ENCODE peak calls at places on chromosome 2, in six cellular contexts. One of them, this sample, is unnamed. For H3K9me3, the result is how much of the 10 kb centered on the place peaks cover.

GRCh38 chr2:158743899-158744298 is 51.2 kb upstream of the DAPL1 start:
- DNase-seq in fibroblast of lung: no peak
- DNase-seq in mammary epithelial cell: no peak
- DNase-seq in pancreas: no peak
- DNase-seq in heart left ventricle: no peak
- DNase-seq in left ventricle myocardium inferior: no peak
- DNase-seq in this sample: no peak

GRCh38 chr2:10871978-10872377 is 39.8 kb upstream of the KCNF1 start:
- DNase-seq in heart left ventricle: no peak
- DNase-seq in fibroblast of lung: no peak
- DNase-seq in mammary epithelial cell: no peak
- DNase-seq in left ventricle myocardium inferior: no peak
- DNase-seq in pancreas: no peak
- DNase-seq in this sample: no peak

GRCh38 chr2:241868661-241869081 is 858 bp upstream of the RTP5 start:
- DNase-seq in heart left ventricle: peak
- DNase-seq in left ventricle myocardium inferior: peak
- DNase-seq in pancreas: no peak
- DNase-seq in mammary epithelial cell: no peak
- DNase-seq in fibroblast of lung: no peak
- DNase-seq in this sample: no peak

GRCh38 chr2:67917332-67918054 is 145.3 kb downstream of the C1D start:
- DNase-seq in fibroblast of lung: peak
- DNase-seq in pancreas: no peak
- DNase-seq in mammary epithelial cell: peak
- DNase-seq in heart left ventricle: no peak
- DNase-seq in left ventricle myocardium inferior: no peak
- DNase-seq in this sample: no peak

GRCh38 chr2:191942114-191943103 is 95.5 kb upstream of the CAVIN2 start:
- DNase-seq in mammary epithelial cell: peak
- DNase-seq in pancreas: no peak
- DNase-seq in fibroblast of lung: peak
- DNase-seq in heart left ventricle: no peak
- DNase-seq in left ventricle myocardium inferior: no peak
- DNase-seq in this sample: no peak

GRCh38 chr2:23111263-23111662 is 273.7 kb upstream of the KLHL29 start:
- DNase-seq in left ventricle myocardium inferior: no peak
- DNase-seq in pancreas: no peak
- DNase-seq in fibroblast of lung: no peak
- DNase-seq in heart left ventricle: no peak
- DNase-seq in mammary epithelial cell: no peak
- DNase-seq in this sample: no peak

GRCh38 chr2:118290436-118291004 is 202.2 kb downstream of the INSIG2 start:
- DNase-seq in left ventricle myocardium inferior: no peak
- DNase-seq in heart left ventricle: no peak
- DNase-seq in mammary epithelial cell: no peak
- DNase-seq in fibroblast of lung: no peak
- DNase-seq in pancreas: no peak
- DNase-seq in this sample: no peak

GRCh38 chr2:134718956-134719814 is at the start of gene TMEM163:
- DNase-seq in fibroblast of lung: no peak
- DNase-seq in heart left ventricle: no peak
- DNase-seq in left ventricle myocardium inferior: no peak
- DNase-seq in mammary epithelial cell: no peak
- DNase-seq in pancreas: peak
- DNase-seq in this sample: no peak

GRCh38 chr2:220025207-220025606 is 397.8 kb downstream of the SLC4A3 start:
- DNase-seq in heart left ventricle: no peak
- DNase-seq in pancreas: no peak
- DNase-seq in fibroblast of lung: no peak
- DNase-seq in mammary epithelial cell: no peak
- DNase-seq in left ventricle myocardium inferior: no peak
- DNase-seq in this sample: no peak

GRCh38 chr2:69122271-69122670 is 109.3 kb downstream of the ANTXR1 start:
- DNase-seq in mammary epithelial cell: peak
- DNase-seq in heart left ventricle: no peak
- DNase-seq in pancreas: no peak
- DNase-seq in fibroblast of lung: peak
- DNase-seq in left ventricle myocardium inferior: no peak
- DNase-seq in this sample: no peak

GRCh38 chr2:160984426-160985077 is 175.7 kb upstream of the TANK start:
- DNase-seq in pancreas: no peak
- DNase-seq in left ventricle myocardium inferior: peak
- DNase-seq in mammary epithelial cell: no peak
- DNase-seq in fibroblast of lung: no peak
- DNase-seq in heart left ventricle: no peak
- DNase-seq in this sample: no peak

GRCh38 chr2:58571181-58571852 is 330.2 kb upstream of the FANCL start:
- DNase-seq in heart left ventricle: no peak
- DNase-seq in left ventricle myocardium inferior: no peak
- DNase-seq in fibroblast of lung: peak
- DNase-seq in mammary epithelial cell: peak
- DNase-seq in pancreas: no peak
- DNase-seq in this sample: peak

GRCh38 chr2:47488870-47489584 is 86.1 kb downstream of the MSH2 start:
- DNase-seq in left ventricle myocardium inferior: no peak
- DNase-seq in pancreas: no peak
- DNase-seq in heart left ventricle: no peak
- DNase-seq in mammary epithelial cell: peak
- DNase-seq in fibroblast of lung: peak
- DNase-seq in this sample: no peak

GRCh38 chr2:238808761-238809160 is 39.1 kb upstream of the TWIST2 start:
- DNase-seq in heart left ventricle: no peak
- DNase-seq in fibroblast of lung: no peak
- DNase-seq in left ventricle myocardium inferior: no peak
- DNase-seq in mammary epithelial cell: no peak
- DNase-seq in pancreas: no peak
- DNase-seq in this sample: no peak

GRCh38 chr2:31384351-31384750 is 30.2 kb downstream of the XDH start:
- DNase-seq in mammary epithelial cell: peak
- DNase-seq in pancreas: no peak
- DNase-seq in heart left ventricle: no peak
- DNase-seq in left ventricle myocardium inferior: no peak
- DNase-seq in fibroblast of lung: peak
- DNase-seq in this sample: peak

GRCh38 chr2:182245963-182246362 is 180.9 kb downstream of the PDE1A start:
- DNase-seq in left ventricle myocardium inferior: no peak
- DNase-seq in mammary epithelial cell: peak
- DNase-seq in fibroblast of lung: no peak
- DNase-seq in pancreas: no peak
- DNase-seq in heart left ventricle: no peak
- DNase-seq in this sample: no peak

GRCh38 chr2:167128130-167128529 is 239.8 kb downstream of the XIRP2 start:
- DNase-seq in pancreas: no peak
- DNase-seq in fibroblast of lung: no peak
- DNase-seq in heart left ventricle: no peak
- DNase-seq in mammary epithelial cell: no peak
- DNase-seq in left ventricle myocardium inferior: no peak
- DNase-seq in this sample: no peak

GRCh38 chr2:237663517-237663916 is 36.1 kb downstream of the LRRFIP1 start:
- DNase-seq in fibroblast of lung: peak
- DNase-seq in pancreas: no peak
- DNase-seq in left ventricle myocardium inferior: no peak
- DNase-seq in heart left ventricle: no peak
- DNase-seq in mammary epithelial cell: no peak
- DNase-seq in this sample: no peak

GRCh38 chr2:1756456-1756855 is 12.1 kb upstream of the PXDN start:
- DNase-seq in heart left ventricle: no peak
- DNase-seq in fibroblast of lung: no peak
- DNase-seq in pancreas: no peak
- DNase-seq in mammary epithelial cell: no peak
- DNase-seq in left ventricle myocardium inferior: no peak
- DNase-seq in this sample: no peak

GRCh38 chr2:171924170-171924942 is 2.1 kb downstream of the HAT1 start:
- DNase-seq in fibroblast of lung: no peak
- DNase-seq in heart left ventricle: no peak
- DNase-seq in left ventricle myocardium inferior: no peak
- DNase-seq in mammary epithelial cell: no peak
- DNase-seq in pancreas: no peak
- DNase-seq in this sample: no peak
- H3K4me3 ChIP-seq in fibroblast of lung: no peak
- H3K4me3 ChIP-seq in heart left ventricle: no peak
- H3K4me3 ChIP-seq in left ventricle myocardium inferior: no peak
- H3K4me3 ChIP-seq in mammary epithelial cell: no peak
- H3K4me3 ChIP-seq in pancreas: no peak
- H3K4me3 ChIP-seq in this sample: no peak

GRCh38 chr2:82968381-82968780 is 1490.7 kb downstream of the SUCLG1 start:
- DNase-seq in heart left ventricle: no peak
- DNase-seq in fibroblast of lung: peak
- DNase-seq in mammary epithelial cell: no peak
- DNase-seq in left ventricle myocardium inferior: no peak
- DNase-seq in pancreas: no peak
- DNase-seq in this sample: no peak
- H3K9me3 ChIP-seq in heart left ventricle: under half
- H3K9me3 ChIP-seq in fibroblast of lung: under half
- H3K9me3 ChIP-seq in mammary epithelial cell: under half
- H3K9me3 ChIP-seq in left ventricle myocardium inferior: under half
- H3K9me3 ChIP-seq in pancreas: under half
- H3K9me3 ChIP-seq in this sample: under half

GRCh38 chr2:74080346-74080745 is 67.4 kb downstream of the BOLA3 start:
- DNase-seq in mammary epithelial cell: no peak
- DNase-seq in pancreas: no peak
- DNase-seq in fibroblast of lung: peak
- DNase-seq in left ventricle myocardium inferior: no peak
- DNase-seq in heart left ventricle: no peak
- DNase-seq in this sample: no peak
- H3K4me3 ChIP-seq in mammary epithelial cell: no peak
- H3K4me3 ChIP-seq in pancreas: no peak
- H3K4me3 ChIP-seq in fibroblast of lung: no peak
- H3K4me3 ChIP-seq in left ventricle myocardium inferior: no peak
- H3K4me3 ChIP-seq in heart left ventricle: no peak
- H3K4me3 ChIP-seq in this sample: no peak

GRCh38 chr2:173299764-173300163 is 54.9 kb upstream of the CDCA7 start:
- DNase-seq in pancreas: no peak
- DNase-seq in fibroblast of lung: no peak
- DNase-seq in left ventricle myocardium inferior: no peak
- DNase-seq in mammary epithelial cell: no peak
- DNase-seq in heart left ventricle: no peak
- DNase-seq in this sample: no peak

GRCh38 chr2:173298536-173299097 is 56.1 kb upstream of the CDCA7 start:
- DNase-seq in left ventricle myocardium inferior: no peak
- DNase-seq in heart left ventricle: no peak
- DNase-seq in mammary epithelial cell: no peak
- DNase-seq in pancreas: no peak
- DNase-seq in fibroblast of lung: peak
- DNase-seq in this sample: no peak

GRCh38 chr2:173300458-173300857 is 54.2 kb upstream of the CDCA7 start:
- DNase-seq in heart left ventricle: no peak
- DNase-seq in left ventricle myocardium inferior: no peak
- DNase-seq in mammary epithelial cell: no peak
- DNase-seq in pancreas: no peak
- DNase-seq in fibroblast of lung: no peak
- DNase-seq in this sample: no peak

GRCh38 chr2:173291412-173291811 is 63.3 kb upstream of the CDCA7 start:
- DNase-seq in fibroblast of lung: no peak
- DNase-seq in mammary epithelial cell: peak
- DNase-seq in pancreas: no peak
- DNase-seq in left ventricle myocardium inferior: no peak
- DNase-seq in heart left ventricle: no peak
- DNase-seq in this sample: no peak

GRCh38 chr2:173296235-173296634 is 58.4 kb upstream of the CDCA7 start:
- DNase-seq in heart left ventricle: no peak
- DNase-seq in left ventricle myocardium inferior: no peak
- DNase-seq in pancreas: no peak
- DNase-seq in mammary epithelial cell: peak
- DNase-seq in fibroblast of lung: no peak
- DNase-seq in this sample: no peak
- H3K9me3 ChIP-seq in heart left ventricle: under half
- H3K9me3 ChIP-seq in left ventricle myocardium inferior: half or more
- H3K9me3 ChIP-seq in pancreas: under half
- H3K9me3 ChIP-seq in mammary epithelial cell: under half
- H3K9me3 ChIP-seq in fibroblast of lung: under half
- H3K9me3 ChIP-seq in this sample: under half

GRCh38 chr2:72827495-72827894 is 1.7 kb upstream of the EXOC6B start:
- DNase-seq in mammary epithelial cell: no peak
- DNase-seq in heart left ventricle: no peak
- DNase-seq in pancreas: no peak
- DNase-seq in left ventricle myocardium inferior: no peak
- DNase-seq in fibroblast of lung: no peak
- DNase-seq in this sample: no peak

GRCh38 chr2:72828840-72829507 is 3.1 kb upstream of the EXOC6B start:
- DNase-seq in mammary epithelial cell: no peak
- DNase-seq in pancreas: no peak
- DNase-seq in fibroblast of lung: peak
- DNase-seq in left ventricle myocardium inferior: no peak
- DNase-seq in heart left ventricle: no peak
- DNase-seq in this sample: no peak

GRCh38 chr2:72827999-72828646 is 2.3 kb upstream of the EXOC6B start:
- DNase-seq in fibroblast of lung: peak
- DNase-seq in left ventricle myocardium inferior: no peak
- DNase-seq in mammary epithelial cell: peak
- DNase-seq in heart left ventricle: no peak
- DNase-seq in pancreas: no peak
- DNase-seq in this sample: no peak

GRCh38 chr2:72833084-72833714 is 7.4 kb upstream of the EXOC6B start:
- DNase-seq in pancreas: no peak
- DNase-seq in heart left ventricle: no peak
- DNase-seq in fibroblast of lung: no peak
- DNase-seq in mammary epithelial cell: no peak
- DNase-seq in left ventricle myocardium inferior: no peak
- DNase-seq in this sample: no peak

DNA sequence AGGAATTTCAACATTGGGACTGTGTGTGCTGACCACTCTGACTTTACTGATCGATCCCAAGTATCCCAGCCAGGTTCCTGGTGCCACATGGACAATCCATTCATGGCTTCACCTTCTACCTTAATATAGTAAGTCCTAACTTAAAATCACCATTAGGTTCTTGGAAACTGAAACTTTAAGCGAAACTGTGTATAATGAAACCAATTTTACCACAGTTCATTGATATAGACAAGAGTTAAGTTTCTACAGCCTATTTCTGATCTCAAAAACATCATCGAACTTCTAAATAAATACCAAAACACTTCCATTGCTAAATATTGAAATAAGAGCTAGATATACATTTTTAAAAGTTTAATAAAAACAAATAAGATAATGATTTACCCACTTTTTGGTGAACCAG is 4.4 kb upstream of the EXOC6B start:
- DNase-seq in fibroblast of lung: no peak
- DNase-seq in heart left ventricle: no peak
- DNase-seq in pancreas: no peak
- DNase-seq in mammary epithelial cell: no peak
- DNase-seq in left ventricle myocardium inferior: no peak
- DNase-seq in this sample: no peak
- H3K4me3 ChIP-seq in fibroblast of lung: no peak
- H3K4me3 ChIP-seq in heart left ventricle: no peak
- H3K4me3 ChIP-seq in pancreas: no peak
- H3K4me3 ChIP-seq in mammary epithelial cell: no peak
- H3K4me3 ChIP-seq in left ventricle myocardium inferior: no peak
- H3K4me3 ChIP-seq in this sample: no peak